ENCODE peak calls at places on chromosomes 5 and 9, in four cellular contexts. D, H, J and X are unnamed samples.

GRCh38 chr5:34656001-34656699 is at the start of gene RAI14:
- DNase-seq in H (peak), J (peak), D (peak), X (peak)

GRCh38 chr5:6943749-6944148 is 230.5 kb downstream of the TENT4A start:
- DNase-seq in J (no peak), H (no peak), D (no peak), X (no peak)

GRCh38 chr5:134005415-134006118 is 792 bp upstream of the VDAC1 start:
- DNase-seq in D (peak), H (peak), J (peak), X (no peak)

GRCh38 chr5:15902050-15902449 is 277.5 kb downstream of the MARCHF11 start:
- DNase-seq in D (no peak), J (no peak), H (no peak), X (no peak)

GRCh38 chr5:97839338-97840081 is 656.5 kb upstream of the RIOK2 start:
- DNase-seq in D (no peak), J (no peak), H (peak), X (no peak)

GRCh38 chr5:43274435-43275114 is 38.6 kb downstream of the HMGCS1 start:
- DNase-seq in H (no peak), J (no peak), D (no peak), X (no peak)

GRCh38 chr5:164051745-164052144 is 546.3 kb downstream of the MAT2B start:
- DNase-seq in J (no peak), H (peak), D (no peak), X (no peak)

GRCh38 chr5:126100767-126101166 is 322.4 kb upstream of the GRAMD2B start:
- DNase-seq in H (peak), J (no peak), D (peak), X (no peak)

GRCh38 chr5:53170748-53171349 is 61.3 kb upstream of the MOCS2 start:
- DNase-seq in H (peak), J (no peak), D (no peak), X (peak)

GRCh38 chr9:23596913-23597634 is 229.0 kb downstream of the ELAVL2 start:
- DNase-seq in J (no peak), D (no peak), H (no peak), X (no peak)

GRCh38 chr5:135553688-135554462 is 18.1 kb upstream of the NEUROG1 start:
- DNase-seq in D (peak), H (peak), J (no peak), X (no peak)

GRCh38 chr5:1801954-1802295 is 718 bp downstream of the NDUFS6 start:
- DNase-seq in D (no peak), J (no peak), H (peak), X (no peak)

GRCh38 chr5:116271432-116271831 is 186.6 kb downstream of the COMMD10 start:
- DNase-seq in J (no peak), H (peak), D (no peak), X (no peak)

GRCh38 chr5:51380603-51381207 is 2.5 kb upstream of the ISL1 start:
- DNase-seq in J (no peak), D (peak), H (peak), X (no peak)

GRCh38 chr5:55750063-55750462 is 12.2 kb downstream of the DDX4 start:
- DNase-seq in D (no peak), J (no peak), H (no peak), X (no peak)

GRCh38 chr5:180636403-180637075 is 12.9 kb downstream of the FLT4 start:
- DNase-seq in D (peak), H (peak), J (peak), X (no peak)

GRCh38 chr9:73006986-73007385 is 54.1 kb upstream of the ALDH1A1 start:
- DNase-seq in D (no peak), J (no peak), H (no peak), X (no peak)

GRCh38 chr5:180830253-180831138 is 27.9 kb upstream of the MGAT1 start:
- DNase-seq in D (peak), J (no peak), H (peak), X (no peak)

GRCh38 chr9:27743490-27743889 is 170.2 kb upstream of the C9orf72 start:
- DNase-seq in H (no peak), D (no peak), J (no peak), X (no peak)

GRCh38 chr9:14156046-14156445 is 157.9 kb downstream of the NFIB start:
- DNase-seq in H (no peak), D (no peak), J (no peak), X (no peak)

GRCh38 chr9:134325096-134325812 is 1.0 kb upstream of the RXRA start:
- DNase-seq in H (peak), J (peak), D (peak), X (no peak)

GRCh38 chr5:61768692-61769281 is 436.7 kb downstream of the ZSWIM6 start:
- DNase-seq in J (no peak), H (peak), D (no peak), X (no peak)

GRCh38 chr5:154542000-154542399 is 64.0 kb upstream of the HAND1 start:
- DNase-seq in J (no peak), D (no peak), H (no peak), X (no peak)

GRCh38 chr5:96067902-96068614 is 106.4 kb upstream of the ELL2 start:
- DNase-seq in H (peak), J (no peak), D (no peak), X (no peak)

DNA sequence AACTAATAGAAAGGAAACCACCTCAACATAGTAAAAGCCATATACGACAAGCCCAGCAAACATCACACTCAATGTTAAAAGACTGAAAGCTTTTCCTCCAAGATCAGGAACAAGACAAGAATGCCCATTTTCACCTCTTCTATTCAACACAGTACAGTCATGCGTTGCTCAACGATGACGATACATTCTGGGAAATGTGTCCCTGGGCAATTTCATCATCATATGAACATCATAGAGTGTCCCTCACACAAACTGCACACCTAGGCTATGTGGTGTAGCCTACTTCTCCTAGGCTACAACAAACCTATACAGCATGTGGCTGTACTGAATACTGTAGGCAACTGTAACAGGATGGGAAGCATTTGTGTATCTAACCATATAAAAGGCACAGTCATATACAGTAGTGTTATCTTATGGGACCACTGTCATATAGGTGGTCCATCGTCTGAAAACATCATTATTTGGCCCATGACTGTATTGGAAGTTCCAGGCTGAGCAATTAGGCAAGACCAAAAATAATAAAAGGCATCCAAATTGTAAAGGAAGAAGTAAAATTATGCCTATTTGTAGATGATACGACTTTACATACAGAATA is 6.1 kb downstream of the ROR2 start:
- DNase-seq in J (no peak), D (no peak), H (no peak), X (no peak)
- TF ChIP-seq CTCF in J (no peak), D (no peak), H (no peak), X (no peak)

GRCh38 chr9:106560540-106560939 is 302.4 kb upstream of the ZNF462 start:
- DNase-seq in J (no peak), D (no peak), H (no peak), X (no peak)
- TF ChIP-seq CTCF in J (no peak), D (peak), H (no peak), X (peak)

GRCh38 chr9:122904823-122905710 is at the start of gene RC3H2:
- DNase-seq in D (peak), H (peak), J (peak), X (peak)
- TF ChIP-seq CTCF in D (no peak), H (no peak), J (no peak), X (no peak)

DNA sequence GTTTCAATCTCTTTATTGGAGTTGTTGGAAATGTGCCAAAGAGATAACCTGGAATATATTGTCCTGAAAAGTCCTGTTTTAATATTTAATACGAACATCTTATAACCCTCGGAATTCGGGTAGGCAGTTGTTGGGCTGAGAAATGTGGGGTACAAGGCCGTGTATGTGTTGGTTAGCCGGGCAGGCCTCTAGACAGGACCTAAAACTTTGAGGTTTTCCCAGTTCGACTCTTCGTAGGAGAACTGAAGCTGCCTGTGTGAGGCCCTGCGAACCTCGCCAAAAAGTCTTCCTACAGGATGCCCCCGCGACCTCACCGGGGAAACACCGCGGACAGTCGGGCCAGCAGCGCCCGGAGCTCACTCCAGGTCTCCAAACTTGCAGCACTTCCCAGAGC is 583 bp upstream of the TJP2 start:
- DNase-seq in H (no peak), D (no peak), J (no peak), X (no peak)
- TF ChIP-seq CTCF in H (no peak), D (no peak), J (no peak), X (no peak)

GRCh38 chr9:33719581-33720374 is 75.6 kb upstream of the PRSS3 start:
- DNase-seq in D (peak), J (peak), H (peak), X (peak)
- TF ChIP-seq CTCF in D (peak), J (peak), H (peak), X (peak)

DNA sequence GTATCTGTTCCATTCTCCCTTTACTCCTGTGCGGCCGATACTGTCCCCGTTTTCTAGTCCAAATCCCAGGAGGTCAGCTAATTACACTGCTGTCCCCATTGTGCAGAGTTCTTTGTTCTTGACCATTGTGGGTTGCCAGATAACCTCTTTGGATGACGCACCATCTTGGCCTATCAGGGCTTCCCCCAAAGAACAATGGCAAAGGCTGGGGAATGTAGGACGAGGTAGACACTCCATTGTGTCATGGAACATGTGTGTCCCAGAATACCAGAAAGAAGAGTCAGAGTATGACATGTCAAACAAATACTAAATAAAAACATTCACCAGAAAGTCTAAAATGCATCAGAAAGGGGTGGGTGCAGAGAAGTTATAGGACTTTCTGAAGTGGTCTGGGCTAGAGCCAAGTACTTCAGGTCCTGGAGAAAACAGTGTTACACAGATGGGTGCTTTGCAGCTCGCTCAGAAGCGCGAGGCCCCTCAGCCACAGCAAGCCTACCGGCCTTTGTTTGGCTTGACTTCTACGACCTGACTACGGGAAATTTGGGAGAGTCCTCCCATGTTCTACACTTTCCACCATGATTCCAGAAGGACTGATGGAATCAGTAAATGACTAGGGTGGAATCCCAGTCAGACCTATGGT is 83.2 kb upstream of the SSBP2 start:
- DNase-seq in H (peak), D (no peak), J (no peak), X (no peak)
- TF ChIP-seq CTCF in H (no peak), D (no peak), J (no peak), X (no peak)

GRCh38 chr5:141705503-141705902 is 23.5 kb upstream of the ARAP3 start:
- DNase-seq in J (no peak), H (no peak), D (no peak), X (no peak)
- TF ChIP-seq CTCF in J (no peak), H (no peak), D (no peak), X (no peak)

DNA sequence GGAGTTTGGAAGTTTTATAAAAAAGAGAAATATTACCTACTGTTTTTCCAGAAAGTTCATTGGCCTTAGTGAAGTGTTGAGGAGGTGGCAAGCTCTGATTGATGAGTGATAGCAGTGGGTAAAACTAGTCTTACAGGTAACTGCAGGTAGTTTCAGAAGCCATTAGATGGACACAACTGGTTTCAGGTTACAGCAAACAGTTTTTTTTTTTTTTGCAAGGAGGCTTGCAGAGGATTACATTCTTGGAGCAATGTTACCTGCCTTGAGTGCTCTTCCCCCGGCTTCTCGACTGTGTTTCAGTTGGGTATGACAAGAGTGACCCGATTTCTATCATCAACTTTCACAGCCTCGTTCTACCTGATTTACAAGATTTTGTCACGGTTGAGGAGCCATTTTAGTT is 333.4 kb downstream of the YTHDC2 start:
- DNase-seq in H (no peak), J (no peak), D (no peak), X (no peak)
- TF ChIP-seq CTCF in H (no peak), J (no peak), D (no peak), X (no peak)

GRCh38 chr5:40682431-40683017 is 2.8 kb downstream of the PTGER4 start:
- DNase-seq in J (no peak), D (no peak), H (peak), X (no peak)

GRCh38 chr5:40679071-40679997 is at the start of gene PTGER4:
- DNase-seq in H (peak), D (peak), J (peak), X (peak)

GRCh38 chr5:40679998-40680681 is 425 bp downstream of the PTGER4 start:
- DNase-seq in D (no peak), H (no peak), J (peak), X (peak)

GRCh38 chr5:40681351-40682311 is 1.9 kb downstream of the PTGER4 start:
- DNase-seq in D (peak), J (no peak), H (peak), X (peak)

DNA sequence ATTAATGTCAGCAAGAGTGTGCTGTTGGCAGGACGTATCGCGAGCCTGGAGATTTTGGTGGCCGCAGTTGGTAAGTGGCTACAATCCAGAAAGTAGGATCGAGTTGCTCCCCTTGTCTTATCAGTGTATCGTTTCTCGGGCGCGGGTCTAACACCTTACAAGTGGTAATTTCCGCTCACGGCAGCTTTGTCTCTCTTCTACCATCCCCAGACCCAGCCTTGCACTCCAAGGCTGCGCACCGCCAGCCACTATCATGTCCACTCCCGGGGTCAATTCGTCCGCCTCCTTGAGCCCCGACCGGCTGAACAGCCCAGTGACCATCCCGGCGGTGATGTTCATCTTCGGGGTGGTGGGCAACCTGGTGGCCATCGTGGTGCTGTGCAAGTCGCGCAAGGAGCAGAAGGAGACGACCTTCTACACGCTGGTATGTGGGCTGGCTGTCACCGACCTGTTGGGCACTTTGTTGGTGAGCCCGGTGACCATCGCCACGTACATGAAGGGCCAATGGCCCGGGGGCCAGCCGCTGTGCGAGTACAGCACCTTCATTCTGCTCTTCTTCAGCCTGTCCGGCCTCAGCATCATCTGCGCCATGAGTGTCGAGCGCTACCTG is 1.1 kb downstream of the PTGER4 start:
- DNase-seq in D (peak), J (peak), H (peak), X (no peak)
- TF ChIP-seq CTCF in D (peak), J (no peak), H (peak), X (peak)